ENCODE peak calls at places on chromosomes 5 and 9, in six cellular contexts. One of them, this sample, is unnamed.

GRCh38 chr5:167229751-167230150 is 1061.7 kb upstream of the WWC1 start:
- DNase-seq in fibroblast of lung: no peak
- DNase-seq in fibroblast of the aortic adventitia: no peak
- DNase-seq in foreskin fibroblast: peak
- DNase-seq in mucosa of descending colon: no peak
- DNase-seq in WERI-Rb-1: no peak
- DNase-seq in this sample: no peak

GRCh38 chr9:134887686-134888602 is 7.3 kb downstream of the FCN2 start:
- DNase-seq in fibroblast of lung: no peak
- DNase-seq in fibroblast of the aortic adventitia: no peak
- DNase-seq in foreskin fibroblast: no peak
- DNase-seq in mucosa of descending colon: no peak
- DNase-seq in WERI-Rb-1: no peak
- DNase-seq in this sample: no peak

GRCh38 chr5:41459557-41459956 is 50.8 kb downstream of the PLCXD3 start:
- DNase-seq in fibroblast of lung: no peak
- DNase-seq in fibroblast of the aortic adventitia: no peak
- DNase-seq in foreskin fibroblast: no peak
- DNase-seq in mucosa of descending colon: no peak
- DNase-seq in WERI-Rb-1: no peak
- DNase-seq in this sample: no peak

GRCh38 chr9:463455-464125 is 248.9 kb downstream of the DOCK8 start:
- DNase-seq in fibroblast of lung: no peak
- DNase-seq in fibroblast of the aortic adventitia: no peak
- DNase-seq in foreskin fibroblast: no peak
- DNase-seq in mucosa of descending colon: no peak
- DNase-seq in WERI-Rb-1: no peak
- DNase-seq in this sample: no peak

GRCh38 chr5:34609951-34610431 is 46.1 kb upstream of the RAI14 start:
- DNase-seq in fibroblast of lung: peak
- DNase-seq in fibroblast of the aortic adventitia: no peak
- DNase-seq in foreskin fibroblast: peak
- DNase-seq in mucosa of descending colon: no peak
- DNase-seq in WERI-Rb-1: no peak
- DNase-seq in this sample: no peak

GRCh38 chr9:130119521-130120206 is 52.5 kb upstream of the NCS1 start:
- DNase-seq in fibroblast of lung: no peak
- DNase-seq in fibroblast of the aortic adventitia: no peak
- DNase-seq in foreskin fibroblast: no peak
- DNase-seq in mucosa of descending colon: no peak
- DNase-seq in WERI-Rb-1: no peak
- DNase-seq in this sample: no peak

GRCh38 chr5:38182991-38183390 is 75.4 kb upstream of the EGFLAM start:
- DNase-seq in fibroblast of lung: no peak
- DNase-seq in fibroblast of the aortic adventitia: no peak
- DNase-seq in foreskin fibroblast: no peak
- DNase-seq in mucosa of descending colon: no peak
- DNase-seq in WERI-Rb-1: no peak
- DNase-seq in this sample: no peak

GRCh38 chr9:21367957-21368356 is at the start of gene IFNA13:
- DNase-seq in fibroblast of lung: no peak
- DNase-seq in fibroblast of the aortic adventitia: no peak
- DNase-seq in foreskin fibroblast: no peak
- DNase-seq in mucosa of descending colon: no peak
- DNase-seq in WERI-Rb-1: no peak
- DNase-seq in this sample: no peak

GRCh38 chr9:108671156-108671555 is 184.6 kb downstream of the ACTL7B start:
- DNase-seq in fibroblast of lung: peak
- DNase-seq in fibroblast of the aortic adventitia: peak
- DNase-seq in foreskin fibroblast: peak
- DNase-seq in mucosa of descending colon: no peak
- DNase-seq in WERI-Rb-1: no peak
- DNase-seq in this sample: no peak

GRCh38 chr5:36217591-36217990 is 24.1 kb downstream of the NADK2 start:
- DNase-seq in fibroblast of lung: no peak
- DNase-seq in fibroblast of the aortic adventitia: no peak
- DNase-seq in foreskin fibroblast: no peak
- DNase-seq in mucosa of descending colon: no peak
- DNase-seq in WERI-Rb-1: no peak
- DNase-seq in this sample: no peak

GRCh38 chr5:165829504-165829903 is 2324.1 kb downstream of the MAT2B start:
- DNase-seq in fibroblast of lung: no peak
- DNase-seq in fibroblast of the aortic adventitia: no peak
- DNase-seq in foreskin fibroblast: no peak
- DNase-seq in mucosa of descending colon: no peak
- DNase-seq in WERI-Rb-1: no peak
- DNase-seq in this sample: no peak

GRCh38 chr5:64156276-64156675 is 9.4 kb upstream of the RNF180 start:
- DNase-seq in fibroblast of lung: no peak
- DNase-seq in fibroblast of the aortic adventitia: no peak
- DNase-seq in foreskin fibroblast: no peak
- DNase-seq in mucosa of descending colon: no peak
- DNase-seq in WERI-Rb-1: no peak
- DNase-seq in this sample: no peak

GRCh38 chr5:65128226-65128625 is 353.5 kb downstream of the ADAMTS6 start:
- DNase-seq in fibroblast of lung: peak
- DNase-seq in fibroblast of the aortic adventitia: no peak
- DNase-seq in foreskin fibroblast: peak
- DNase-seq in mucosa of descending colon: no peak
- DNase-seq in WERI-Rb-1: no peak
- DNase-seq in this sample: no peak

GRCh38 chr5:150794927-150795326 is 16.4 kb downstream of the SMIM3 start:
- DNase-seq in fibroblast of lung: no peak
- DNase-seq in fibroblast of the aortic adventitia: no peak
- DNase-seq in foreskin fibroblast: no peak
- DNase-seq in mucosa of descending colon: no peak
- DNase-seq in WERI-Rb-1: no peak
- DNase-seq in this sample: no peak

GRCh38 chr9:115657695-115658094 is 495.9 kb upstream of the PAPPA start:
- DNase-seq in fibroblast of lung: no peak
- DNase-seq in fibroblast of the aortic adventitia: no peak
- DNase-seq in foreskin fibroblast: no peak
- DNase-seq in mucosa of descending colon: no peak
- DNase-seq in WERI-Rb-1: no peak
- DNase-seq in this sample: no peak

GRCh38 chr9:137127301-137128157 is 11.4 kb upstream of the GRIN1 start:
- DNase-seq in fibroblast of lung: no peak
- DNase-seq in fibroblast of the aortic adventitia: peak
- DNase-seq in foreskin fibroblast: no peak
- DNase-seq in mucosa of descending colon: peak
- DNase-seq in WERI-Rb-1: no peak
- DNase-seq in this sample: no peak

GRCh38 chr5:141986072-141986471 is 17.2 kb downstream of the RNF14 start:
- DNase-seq in fibroblast of lung: no peak
- DNase-seq in fibroblast of the aortic adventitia: no peak
- DNase-seq in foreskin fibroblast: no peak
- DNase-seq in mucosa of descending colon: no peak
- DNase-seq in WERI-Rb-1: no peak
- DNase-seq in this sample: no peak
- TF ChIP-seq CTCF in fibroblast of lung: no peak
- TF ChIP-seq CTCF in fibroblast of the aortic adventitia: no peak
- TF ChIP-seq CTCF in foreskin fibroblast: no peak
- TF ChIP-seq CTCF in mucosa of descending colon: no peak
- TF ChIP-seq CTCF in WERI-Rb-1: no peak
- TF ChIP-seq CTCF in this sample: no peak

GRCh38 chr9:13568446-13568845 is 289.0 kb upstream of the MPDZ start:
- DNase-seq in fibroblast of lung: peak
- DNase-seq in fibroblast of the aortic adventitia: peak
- DNase-seq in foreskin fibroblast: peak
- DNase-seq in mucosa of descending colon: peak
- DNase-seq in WERI-Rb-1: no peak
- DNase-seq in this sample: no peak

GRCh38 chr9:13569706-13570423 is 290.4 kb upstream of the MPDZ start:
- DNase-seq in fibroblast of lung: peak
- DNase-seq in fibroblast of the aortic adventitia: peak
- DNase-seq in foreskin fibroblast: peak
- DNase-seq in mucosa of descending colon: no peak
- DNase-seq in WERI-Rb-1: no peak
- DNase-seq in this sample: no peak

GRCh38 chr9:13567833-13568232 is 288.3 kb upstream of the MPDZ start:
- DNase-seq in fibroblast of lung: no peak
- DNase-seq in fibroblast of the aortic adventitia: peak
- DNase-seq in foreskin fibroblast: peak
- DNase-seq in mucosa of descending colon: no peak
- DNase-seq in WERI-Rb-1: no peak
- DNase-seq in this sample: no peak

GRCh38 chr9:13570521-13570974 is 291.1 kb upstream of the MPDZ start:
- DNase-seq in fibroblast of lung: no peak
- DNase-seq in fibroblast of the aortic adventitia: no peak
- DNase-seq in foreskin fibroblast: no peak
- DNase-seq in mucosa of descending colon: no peak
- DNase-seq in WERI-Rb-1: no peak
- DNase-seq in this sample: no peak

DNA sequence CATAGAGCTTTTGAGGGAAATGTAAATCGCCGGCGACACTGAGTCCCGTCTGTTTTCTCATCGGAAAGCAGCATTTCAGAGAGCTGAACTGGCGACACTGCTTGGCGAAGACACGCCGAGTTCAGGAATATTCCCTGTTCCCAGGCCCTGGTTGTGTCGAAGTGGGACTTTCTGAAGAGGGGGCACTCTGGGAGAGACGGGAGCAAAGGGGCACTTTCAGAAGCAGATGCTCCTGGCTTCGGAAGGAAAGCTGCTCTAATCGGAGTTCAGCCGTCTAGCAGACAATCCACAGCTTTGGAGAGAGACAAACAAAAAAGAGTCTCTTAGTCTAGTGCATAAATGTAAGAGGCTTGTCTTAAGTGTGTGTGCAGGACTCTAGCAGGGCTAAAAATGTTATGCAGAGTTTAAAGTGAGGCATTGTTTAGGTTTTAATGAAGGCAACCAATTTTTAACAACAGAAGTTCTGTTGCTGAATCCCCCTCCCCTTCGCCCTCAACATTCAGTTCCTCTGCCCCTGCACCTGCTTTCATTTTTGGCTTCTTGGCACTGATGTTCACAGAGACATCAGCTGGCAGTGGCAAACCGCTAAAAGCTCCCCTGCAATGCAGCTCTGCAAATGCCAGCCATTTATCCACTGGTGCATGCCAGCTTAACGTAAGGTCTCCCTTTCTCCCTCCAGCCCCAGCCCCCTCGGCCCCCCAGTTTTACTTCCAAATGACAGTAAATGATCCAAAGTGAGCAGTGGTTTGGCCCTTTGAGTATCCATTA is 289.5 kb upstream of the MPDZ start:
- DNase-seq in fibroblast of lung: peak
- DNase-seq in fibroblast of the aortic adventitia: peak
- DNase-seq in foreskin fibroblast: peak
- DNase-seq in mucosa of descending colon: no peak
- DNase-seq in WERI-Rb-1: peak
- DNase-seq in this sample: no peak
- H3K4me3 ChIP-seq in fibroblast of lung: peak
- H3K4me3 ChIP-seq in fibroblast of the aortic adventitia: no peak
- H3K4me3 ChIP-seq in foreskin fibroblast: peak
- H3K4me3 ChIP-seq in mucosa of descending colon: no peak
- H3K4me3 ChIP-seq in WERI-Rb-1: peak
- H3K4me3 ChIP-seq in this sample: no peak

GRCh38 chr5:145806923-145807322 is 28.2 kb downstream of the PRELID2 start:
- DNase-seq in fibroblast of lung: no peak
- DNase-seq in fibroblast of the aortic adventitia: no peak
- DNase-seq in foreskin fibroblast: no peak
- DNase-seq in mucosa of descending colon: no peak
- DNase-seq in WERI-Rb-1: no peak
- DNase-seq in this sample: no peak

GRCh38 chr5:145812877-145813276 is 22.3 kb downstream of the PRELID2 start:
- DNase-seq in fibroblast of lung: no peak
- DNase-seq in fibroblast of the aortic adventitia: no peak
- DNase-seq in foreskin fibroblast: no peak
- DNase-seq in mucosa of descending colon: no peak
- DNase-seq in WERI-Rb-1: no peak
- DNase-seq in this sample: no peak

GRCh38 chr5:145811834-145812625 is 23.1 kb downstream of the PRELID2 start:
- DNase-seq in fibroblast of lung: peak
- DNase-seq in fibroblast of the aortic adventitia: peak
- DNase-seq in foreskin fibroblast: peak
- DNase-seq in mucosa of descending colon: no peak
- DNase-seq in WERI-Rb-1: peak
- DNase-seq in this sample: no peak
- TF ChIP-seq CTCF in fibroblast of lung: peak
- TF ChIP-seq CTCF in fibroblast of the aortic adventitia: peak
- TF ChIP-seq CTCF in foreskin fibroblast: peak
- TF ChIP-seq CTCF in mucosa of descending colon: no peak
- TF ChIP-seq CTCF in WERI-Rb-1: peak
- TF ChIP-seq CTCF in this sample: peak

DNA sequence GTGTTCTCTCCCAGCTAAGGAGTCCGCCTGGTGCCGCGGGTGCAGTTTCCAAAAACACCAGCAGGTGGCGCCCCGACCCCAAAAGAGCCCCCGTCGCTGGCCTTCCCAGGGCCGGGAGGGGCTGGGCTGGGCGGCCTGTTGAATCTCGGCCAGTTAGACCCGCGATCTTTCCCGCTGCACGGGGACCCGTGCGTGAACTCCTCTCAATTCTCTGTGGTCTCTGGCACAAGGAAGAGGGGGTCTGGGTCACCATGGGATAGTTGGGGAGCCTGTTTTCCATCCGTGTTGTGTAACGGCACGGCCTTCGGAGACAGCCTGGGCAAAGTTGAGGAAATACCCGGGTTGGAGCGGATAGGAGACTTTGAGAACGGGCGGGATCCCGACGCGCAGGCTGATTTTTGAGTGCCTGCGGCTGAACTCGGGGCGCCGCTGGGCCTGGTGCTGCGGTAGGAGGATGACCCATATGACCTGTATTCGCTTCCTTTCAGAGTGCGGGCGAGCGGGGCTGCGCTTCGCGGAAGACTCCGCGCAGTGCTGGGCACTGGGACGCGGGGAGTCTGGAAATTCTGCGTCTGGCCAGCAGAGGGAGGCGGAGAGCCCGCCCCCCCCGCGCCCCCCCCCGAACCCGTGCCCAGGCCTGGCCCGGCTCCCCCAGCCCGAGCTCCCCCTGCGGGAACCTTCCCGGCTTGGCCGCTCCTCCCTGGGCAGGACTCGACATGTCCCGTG is 7.9 kb upstream of the PSD2 start:
- DNase-seq in fibroblast of lung: peak
- DNase-seq in fibroblast of the aortic adventitia: peak
- DNase-seq in foreskin fibroblast: peak
- DNase-seq in mucosa of descending colon: peak
- DNase-seq in WERI-Rb-1: peak
- DNase-seq in this sample: no peak
- H3K4me3 ChIP-seq in fibroblast of lung: peak
- H3K4me3 ChIP-seq in fibroblast of the aortic adventitia: peak
- H3K4me3 ChIP-seq in foreskin fibroblast: peak
- H3K4me3 ChIP-seq in mucosa of descending colon: no peak
- H3K4me3 ChIP-seq in WERI-Rb-1: peak
- H3K4me3 ChIP-seq in this sample: peak

GRCh38 chr5:117594165-117594564 is 1019.5 kb upstream of the SEMA6A start:
- DNase-seq in fibroblast of lung: no peak
- DNase-seq in fibroblast of the aortic adventitia: peak
- DNase-seq in foreskin fibroblast: peak
- DNase-seq in mucosa of descending colon: no peak
- DNase-seq in WERI-Rb-1: no peak
- DNase-seq in this sample: peak

GRCh38 chr5:117587111-117587510 is 1012.5 kb upstream of the SEMA6A start:
- DNase-seq in fibroblast of lung: no peak
- DNase-seq in fibroblast of the aortic adventitia: no peak
- DNase-seq in foreskin fibroblast: no peak
- DNase-seq in mucosa of descending colon: no peak
- DNase-seq in WERI-Rb-1: no peak
- DNase-seq in this sample: no peak

GRCh38 chr5:117588611-117589010 is 1014.0 kb upstream of the SEMA6A start:
- DNase-seq in fibroblast of lung: no peak
- DNase-seq in fibroblast of the aortic adventitia: no peak
- DNase-seq in foreskin fibroblast: peak
- DNase-seq in mucosa of descending colon: no peak
- DNase-seq in WERI-Rb-1: no peak
- DNase-seq in this sample: no peak

GRCh38 chr5:117590944-117591343 is 1016.3 kb upstream of the SEMA6A start:
- DNase-seq in fibroblast of lung: no peak
- DNase-seq in fibroblast of the aortic adventitia: no peak
- DNase-seq in foreskin fibroblast: peak
- DNase-seq in mucosa of descending colon: no peak
- DNase-seq in WERI-Rb-1: peak
- DNase-seq in this sample: no peak
- TF ChIP-seq CTCF in fibroblast of lung: peak
- TF ChIP-seq CTCF in fibroblast of the aortic adventitia: no peak
- TF ChIP-seq CTCF in foreskin fibroblast: peak
- TF ChIP-seq CTCF in mucosa of descending colon: no peak
- TF ChIP-seq CTCF in WERI-Rb-1: peak
- TF ChIP-seq CTCF in this sample: peak